ENCODE peak calls at places on chromosomes 13 and 19, in six cellular contexts. One of them, this sample, is unnamed.

GRCh38 chr13:71712988-71713653 is 153.9 kb downstream of the DACH1 start:
- DNase-seq in stimulated activated CD4-positive, alpha-beta T cell treated with anti-CD3 and anti-CD28 coated beads, Interleukin-1b, Interleukin-23, amount 100 ng/mL, for 24 hours: no peak
- DNase-seq in LHCN-M2: no peak
- DNase-seq in GM10248: no peak
- DNase-seq in activated CD4-positive, alpha-beta T cell treated with anti-CD3 and anti-CD28 coated beads, Interleukin-2, amount 10 ng/mL, durations not matched to agents 7 days and 5 days: no peak
- DNase-seq in cardiac fibroblast: peak; percentile 9
- DNase-seq in this sample: no peak

GRCh38 chr19:55116232-55117062 is 990 bp downstream of the PPP1R12C start:
- DNase-seq in stimulated activated CD4-positive, alpha-beta T cell treated with anti-CD3 and anti-CD28 coated beads, Interleukin-1b, Interleukin-23, amount 100 ng/mL, for 24 hours: no peak
- DNase-seq in LHCN-M2: peak; percentile 57
- DNase-seq in GM10248: peak; percentile 76
- DNase-seq in activated CD4-positive, alpha-beta T cell treated with anti-CD3 and anti-CD28 coated beads, Interleukin-2, amount 10 ng/mL, durations not matched to agents 7 days and 5 days: peak; percentile 61
- DNase-seq in cardiac fibroblast: peak; percentile 67
- DNase-seq in this sample: peak; percentile 91

GRCh38 chr19:40165362-40165937 is 25.8 kb upstream of the MAP3K10 start:
- DNase-seq in stimulated activated CD4-positive, alpha-beta T cell treated with anti-CD3 and anti-CD28 coated beads, Interleukin-1b, Interleukin-23, amount 100 ng/mL, for 24 hours: peak; percentile 45
- DNase-seq in LHCN-M2: peak; percentile 22
- DNase-seq in GM10248: peak; percentile 68
- DNase-seq in activated CD4-positive, alpha-beta T cell treated with anti-CD3 and anti-CD28 coated beads, Interleukin-2, amount 10 ng/mL, durations not matched to agents 7 days and 5 days: peak; percentile 69
- DNase-seq in cardiac fibroblast: peak; percentile 44
- DNase-seq in this sample: peak; percentile 83

GRCh38 chr19:11849264-11849615 is 714 bp downstream of the ZNF439 start:
- DNase-seq in stimulated activated CD4-positive, alpha-beta T cell treated with anti-CD3 and anti-CD28 coated beads, Interleukin-1b, Interleukin-23, amount 100 ng/mL, for 24 hours: no peak
- DNase-seq in LHCN-M2: no peak
- DNase-seq in GM10248: no peak
- DNase-seq in activated CD4-positive, alpha-beta T cell treated with anti-CD3 and anti-CD28 coated beads, Interleukin-2, amount 10 ng/mL, durations not matched to agents 7 days and 5 days: peak; percentile 10
- DNase-seq in cardiac fibroblast: no peak
- DNase-seq in this sample: peak; percentile 2

GRCh38 chr13:98401936-98402335 is 175.0 kb downstream of the STK24 start:
- DNase-seq in stimulated activated CD4-positive, alpha-beta T cell treated with anti-CD3 and anti-CD28 coated beads, Interleukin-1b, Interleukin-23, amount 100 ng/mL, for 24 hours: no peak
- DNase-seq in LHCN-M2: no peak
- DNase-seq in GM10248: no peak
- DNase-seq in activated CD4-positive, alpha-beta T cell treated with anti-CD3 and anti-CD28 coated beads, Interleukin-2, amount 10 ng/mL, durations not matched to agents 7 days and 5 days: no peak
- DNase-seq in cardiac fibroblast: no peak
- DNase-seq in this sample: no peak

GRCh38 chr13:91894311-91894710 is 495.9 kb downstream of the GPC5 start:
- DNase-seq in stimulated activated CD4-positive, alpha-beta T cell treated with anti-CD3 and anti-CD28 coated beads, Interleukin-1b, Interleukin-23, amount 100 ng/mL, for 24 hours: no peak
- DNase-seq in LHCN-M2: no peak
- DNase-seq in GM10248: no peak
- DNase-seq in activated CD4-positive, alpha-beta T cell treated with anti-CD3 and anti-CD28 coated beads, Interleukin-2, amount 10 ng/mL, durations not matched to agents 7 days and 5 days: no peak
- DNase-seq in cardiac fibroblast: no peak
- DNase-seq in this sample: no peak

GRCh38 chr19:47156861-47157454 is 26.3 kb downstream of the SAE1 start:
- DNase-seq in stimulated activated CD4-positive, alpha-beta T cell treated with anti-CD3 and anti-CD28 coated beads, Interleukin-1b, Interleukin-23, amount 100 ng/mL, for 24 hours: no peak
- DNase-seq in LHCN-M2: peak; percentile 85
- DNase-seq in GM10248: peak; percentile 36
- DNase-seq in activated CD4-positive, alpha-beta T cell treated with anti-CD3 and anti-CD28 coated beads, Interleukin-2, amount 10 ng/mL, durations not matched to agents 7 days and 5 days: peak; percentile 37
- DNase-seq in cardiac fibroblast: no peak
- DNase-seq in this sample: no peak

GRCh38 chr13:110946171-110946570 is 31.3 kb upstream of the ANKRD10 start:
- DNase-seq in stimulated activated CD4-positive, alpha-beta T cell treated with anti-CD3 and anti-CD28 coated beads, Interleukin-1b, Interleukin-23, amount 100 ng/mL, for 24 hours: no peak
- DNase-seq in LHCN-M2: no peak
- DNase-seq in GM10248: no peak
- DNase-seq in activated CD4-positive, alpha-beta T cell treated with anti-CD3 and anti-CD28 coated beads, Interleukin-2, amount 10 ng/mL, durations not matched to agents 7 days and 5 days: no peak
- DNase-seq in cardiac fibroblast: no peak
- DNase-seq in this sample: no peak

GRCh38 chr13:111575276-111575675 is 254.8 kb downstream of the TEX29 start:
- DNase-seq in stimulated activated CD4-positive, alpha-beta T cell treated with anti-CD3 and anti-CD28 coated beads, Interleukin-1b, Interleukin-23, amount 100 ng/mL, for 24 hours: no peak
- DNase-seq in LHCN-M2: no peak
- DNase-seq in GM10248: no peak
- DNase-seq in activated CD4-positive, alpha-beta T cell treated with anti-CD3 and anti-CD28 coated beads, Interleukin-2, amount 10 ng/mL, durations not matched to agents 7 days and 5 days: no peak
- DNase-seq in cardiac fibroblast: no peak
- DNase-seq in this sample: no peak

GRCh38 chr13:98853791-98854191 is 101.3 kb upstream of the SLC15A1 start:
- DNase-seq in stimulated activated CD4-positive, alpha-beta T cell treated with anti-CD3 and anti-CD28 coated beads, Interleukin-1b, Interleukin-23, amount 100 ng/mL, for 24 hours: no peak
- DNase-seq in LHCN-M2: peak; percentile 33
- DNase-seq in GM10248: peak; percentile 56
- DNase-seq in activated CD4-positive, alpha-beta T cell treated with anti-CD3 and anti-CD28 coated beads, Interleukin-2, amount 10 ng/mL, durations not matched to agents 7 days and 5 days: peak; percentile 64
- DNase-seq in cardiac fibroblast: peak; percentile 55
- DNase-seq in this sample: peak; percentile 79

GRCh38 chr19:13055213-13056051 is 47.2 kb downstream of the LYL1 start:
- DNase-seq in stimulated activated CD4-positive, alpha-beta T cell treated with anti-CD3 and anti-CD28 coated beads, Interleukin-1b, Interleukin-23, amount 100 ng/mL, for 24 hours: no peak
- DNase-seq in LHCN-M2: peak; percentile 64
- DNase-seq in GM10248: no peak
- DNase-seq in activated CD4-positive, alpha-beta T cell treated with anti-CD3 and anti-CD28 coated beads, Interleukin-2, amount 10 ng/mL, durations not matched to agents 7 days and 5 days: no peak
- DNase-seq in cardiac fibroblast: peak; percentile 90
- DNase-seq in this sample: peak; percentile 95

GRCh38 chr13:84653915-84654534 is 771.8 kb upstream of the SLITRK1 start:
- DNase-seq in stimulated activated CD4-positive, alpha-beta T cell treated with anti-CD3 and anti-CD28 coated beads, Interleukin-1b, Interleukin-23, amount 100 ng/mL, for 24 hours: no peak
- DNase-seq in LHCN-M2: no peak
- DNase-seq in GM10248: no peak
- DNase-seq in activated CD4-positive, alpha-beta T cell treated with anti-CD3 and anti-CD28 coated beads, Interleukin-2, amount 10 ng/mL, durations not matched to agents 7 days and 5 days: no peak
- DNase-seq in cardiac fibroblast: no peak
- DNase-seq in this sample: no peak